ENCODE peak calls at places on chromosomes 4 and X, in eight cellular contexts. One of them, this sample, is unnamed.
A peak's percentile ranks its signal among the peaks of the same experiment; 100 is the strongest.

GRCh38 chrX:63506320-63506719 is 155.2 kb upstream of the SPIN4 start:
- DNase-seq in K562: peak; percentile 4
- DNase-seq in thoracic aorta: no peak
- DNase-seq in kidney: no peak
- DNase-seq in stomach: no peak
- DNase-seq in cardiac muscle cell: peak; percentile 62
- DNase-seq in Panc1: no peak
- DNase-seq in tibial nerve: no peak
- DNase-seq in this sample: no peak

GRCh38 chrX:153946910-153947769 is 2.7 kb upstream of the RENBP start:
- DNase-seq in K562: peak; percentile 64
- DNase-seq in tibial nerve: peak; percentile 31
- DNase-seq in stomach: peak; percentile 82
- DNase-seq in cardiac muscle cell: peak; percentile 82
- DNase-seq in Panc1: no peak
- DNase-seq in thoracic aorta: no peak
- DNase-seq in kidney: no peak
- DNase-seq in this sample: no peak

GRCh38 chr4:13627185-13627605 is 330 bp downstream of the BOD1L1 start:
- DNase-seq in Panc1: no peak
- DNase-seq in stomach: no peak
- DNase-seq in cardiac muscle cell: no peak
- DNase-seq in tibial nerve: no peak
- DNase-seq in K562: no peak
- DNase-seq in thoracic aorta: no peak
- DNase-seq in kidney: peak; percentile 81
- DNase-seq in this sample: peak; percentile 67

GRCh38 chr4:14375816-14376215 is 626.5 kb upstream of the CPEB2 start:
- DNase-seq in thoracic aorta: no peak
- DNase-seq in kidney: no peak
- DNase-seq in stomach: no peak
- DNase-seq in K562: no peak
- DNase-seq in tibial nerve: no peak
- DNase-seq in cardiac muscle cell: peak; percentile 38
- DNase-seq in Panc1: no peak
- DNase-seq in this sample: no peak

GRCh38 chr4:40736910-40737309 is 12.8 kb upstream of the NSUN7 start:
- DNase-seq in thoracic aorta: no peak
- DNase-seq in cardiac muscle cell: peak; percentile 72
- DNase-seq in stomach: no peak
- DNase-seq in Panc1: peak; percentile 25
- DNase-seq in tibial nerve: no peak
- DNase-seq in K562: no peak
- DNase-seq in kidney: no peak
- DNase-seq in this sample: no peak

GRCh38 chrX:122622800-122623199 is 561.3 kb upstream of the GRIA3 start:
- DNase-seq in Panc1: no peak
- DNase-seq in K562: no peak
- DNase-seq in stomach: no peak
- DNase-seq in tibial nerve: no peak
- DNase-seq in cardiac muscle cell: no peak
- DNase-seq in thoracic aorta: no peak
- DNase-seq in kidney: no peak
- DNase-seq in this sample: no peak

GRCh38 chr4:84412062-84412461 is 87.0 kb downstream of the NKX6-1 start:
- DNase-seq in cardiac muscle cell: no peak
- DNase-seq in kidney: no peak
- DNase-seq in stomach: no peak
- DNase-seq in thoracic aorta: no peak
- DNase-seq in Panc1: no peak
- DNase-seq in tibial nerve: no peak
- DNase-seq in K562: no peak
- DNase-seq in this sample: no peak

GRCh38 chrX:112947981-112948380 is 107.3 kb upstream of the AMOT start:
- DNase-seq in K562: no peak
- DNase-seq in tibial nerve: no peak
- DNase-seq in cardiac muscle cell: no peak
- DNase-seq in stomach: no peak
- DNase-seq in kidney: no peak
- DNase-seq in thoracic aorta: no peak
- DNase-seq in Panc1: no peak
- DNase-seq in this sample: no peak

GRCh38 chr4:33107813-33108212 is 2387.6 kb downstream of the PCDH7 start:
- DNase-seq in Panc1: no peak
- DNase-seq in tibial nerve: no peak
- DNase-seq in K562: no peak
- DNase-seq in stomach: no peak
- DNase-seq in thoracic aorta: no peak
- DNase-seq in cardiac muscle cell: no peak
- DNase-seq in kidney: no peak
- DNase-seq in this sample: no peak

GRCh38 chr4:77617203-77617602 is 11.6 kb downstream of the CXCL13 start:
- DNase-seq in Panc1: no peak
- DNase-seq in cardiac muscle cell: peak; percentile 25
- DNase-seq in thoracic aorta: no peak
- DNase-seq in stomach: no peak
- DNase-seq in tibial nerve: no peak
- DNase-seq in K562: no peak
- DNase-seq in kidney: no peak
- DNase-seq in this sample: no peak

GRCh38 chr4:4333265-4333706 is 43.2 kb downstream of the ZBTB49 start:
- DNase-seq in stomach: peak; percentile 49
- DNase-seq in thoracic aorta: no peak
- DNase-seq in cardiac muscle cell: peak; percentile 96
- DNase-seq in tibial nerve: no peak
- DNase-seq in kidney: peak; percentile 84
- DNase-seq in Panc1: no peak
- DNase-seq in K562: no peak
- DNase-seq in this sample: no peak

GRCh38 chr4:97153042-97153441 is 990.2 kb downstream of the STPG2 start:
- DNase-seq in cardiac muscle cell: peak; percentile 27
- DNase-seq in Panc1: no peak
- DNase-seq in kidney: no peak
- DNase-seq in K562: no peak
- DNase-seq in thoracic aorta: no peak
- DNase-seq in stomach: no peak
- DNase-seq in tibial nerve: no peak
- DNase-seq in this sample: no peak

GRCh38 chrX:46636223-46636622 is 62.7 kb downstream of the CHST7 start:
- DNase-seq in thoracic aorta: no peak
- DNase-seq in kidney: no peak
- DNase-seq in Panc1: no peak
- DNase-seq in tibial nerve: no peak
- DNase-seq in cardiac muscle cell: no peak
- DNase-seq in K562: no peak
- DNase-seq in stomach: no peak
- DNase-seq in this sample: no peak

GRCh38 chrX:122475306-122475705 is 708.8 kb upstream of the GRIA3 start:
- DNase-seq in tibial nerve: no peak
- DNase-seq in cardiac muscle cell: no peak
- DNase-seq in thoracic aorta: no peak
- DNase-seq in kidney: no peak
- DNase-seq in stomach: no peak
- DNase-seq in Panc1: no peak
- DNase-seq in K562: no peak
- DNase-seq in this sample: no peak

GRCh38 chr4:185542626-185543336 is 7.5 kb upstream of the PDLIM3 start:
- DNase-seq in cardiac muscle cell: peak; percentile 79
- DNase-seq in kidney: peak; percentile 89
- DNase-seq in stomach: peak; percentile 34
- DNase-seq in tibial nerve: no peak
- DNase-seq in K562: no peak
- DNase-seq in Panc1: no peak
- DNase-seq in thoracic aorta: no peak
- DNase-seq in this sample: no peak

GRCh38 chr4:123652501-123652900 is 255.9 kb downstream of the SPRY1 start:
- DNase-seq in thoracic aorta: no peak
- DNase-seq in tibial nerve: no peak
- DNase-seq in K562: no peak
- DNase-seq in stomach: no peak
- DNase-seq in cardiac muscle cell: peak; percentile 25
- DNase-seq in Panc1: no peak
- DNase-seq in kidney: no peak
- DNase-seq in this sample: no peak

GRCh38 chr4:133147922-133148689 is 988 bp upstream of the PCDH10 start:
- DNase-seq in tibial nerve: no peak
- DNase-seq in Panc1: no peak
- DNase-seq in cardiac muscle cell: peak; percentile 72
- DNase-seq in kidney: peak; percentile 61
- DNase-seq in K562: no peak
- DNase-seq in thoracic aorta: no peak
- DNase-seq in stomach: no peak
- DNase-seq in this sample: peak; percentile 71

GRCh38 chr4:16289872-16290554 is 63.7 kb upstream of the TAPT1 start:
- DNase-seq in thoracic aorta: no peak
- DNase-seq in tibial nerve: peak; percentile 44
- DNase-seq in K562: peak; percentile 12
- DNase-seq in Panc1: peak; percentile 8
- DNase-seq in cardiac muscle cell: peak; percentile 64
- DNase-seq in kidney: no peak
- DNase-seq in stomach: no peak
- DNase-seq in this sample: no peak

GRCh38 chrX:122219735-122220134 is 964.3 kb upstream of the GRIA3 start:
- DNase-seq in tibial nerve: no peak
- DNase-seq in cardiac muscle cell: no peak
- DNase-seq in stomach: no peak
- DNase-seq in K562: no peak
- DNase-seq in kidney: no peak
- DNase-seq in thoracic aorta: no peak
- DNase-seq in Panc1: no peak
- DNase-seq in this sample: no peak

GRCh38 chr4:4248885-4249203 is 821 bp upstream of the TMEM128 start:
- DNase-seq in cardiac muscle cell: no peak
- DNase-seq in thoracic aorta: no peak
- DNase-seq in kidney: no peak
- DNase-seq in Panc1: no peak
- DNase-seq in K562: no peak
- DNase-seq in tibial nerve: no peak
- DNase-seq in stomach: no peak
- DNase-seq in this sample: no peak

GRCh38 chrX:21865436-21865835 is 9.6 kb downstream of the YY2 start:
- DNase-seq in tibial nerve: no peak
- DNase-seq in cardiac muscle cell: no peak
- DNase-seq in kidney: no peak
- DNase-seq in K562: no peak
- DNase-seq in thoracic aorta: no peak
- DNase-seq in Panc1: no peak
- DNase-seq in stomach: no peak
- DNase-seq in this sample: no peak

GRCh38 chr4:76058888-76059426 is 15.6 kb upstream of the ART3 start:
- DNase-seq in tibial nerve: no peak
- DNase-seq in Panc1: no peak
- DNase-seq in thoracic aorta: no peak
- DNase-seq in stomach: no peak
- DNase-seq in kidney: no peak
- DNase-seq in cardiac muscle cell: peak; percentile 24
- DNase-seq in K562: no peak
- DNase-seq in this sample: no peak

GRCh38 chrX:22015144-22015750 is 16.9 kb upstream of the PHEX start:
- DNase-seq in thoracic aorta: no peak
- DNase-seq in cardiac muscle cell: no peak
- DNase-seq in stomach: no peak
- DNase-seq in kidney: no peak
- DNase-seq in Panc1: no peak
- DNase-seq in tibial nerve: no peak
- DNase-seq in K562: no peak
- DNase-seq in this sample: no peak

GRCh38 chrX:65073233-65073632 is 97.0 kb upstream of the ZC4H2 start:
- DNase-seq in cardiac muscle cell: no peak
- DNase-seq in Panc1: no peak
- DNase-seq in K562: no peak
- DNase-seq in kidney: no peak
- DNase-seq in thoracic aorta: no peak
- DNase-seq in tibial nerve: no peak
- DNase-seq in stomach: no peak
- DNase-seq in this sample: no peak

GRCh38 chr4:25347971-25348370 is 29.1 kb upstream of the ANAPC4 start:
- DNase-seq in Panc1: no peak
- DNase-seq in stomach: no peak
- DNase-seq in thoracic aorta: no peak
- DNase-seq in K562: no peak
- DNase-seq in cardiac muscle cell: no peak
- DNase-seq in tibial nerve: no peak
- DNase-seq in kidney: no peak
- DNase-seq in this sample: no peak

GRCh38 chrX:27680726-27681125 is 90.6 kb downstream of the DCAF8L2 start:
- DNase-seq in K562: no peak
- DNase-seq in Panc1: no peak
- DNase-seq in cardiac muscle cell: peak; percentile 33
- DNase-seq in tibial nerve: no peak
- DNase-seq in kidney: no peak
- DNase-seq in thoracic aorta: no peak
- DNase-seq in stomach: no peak
- DNase-seq in this sample: no peak

GRCh38 chr4:56728512-56728911 is 47.4 kb upstream of the HOPX start:
- DNase-seq in K562: no peak
- DNase-seq in kidney: no peak
- DNase-seq in stomach: peak; percentile 34
- DNase-seq in cardiac muscle cell: peak; percentile 97
- DNase-seq in Panc1: no peak
- DNase-seq in thoracic aorta: no peak
- DNase-seq in tibial nerve: peak; percentile 70
- DNase-seq in this sample: peak; percentile 73

GRCh38 chr4:36222702-36223101 is 21.6 kb downstream of the ARAP2 start:
- DNase-seq in kidney: no peak
- DNase-seq in cardiac muscle cell: no peak
- DNase-seq in thoracic aorta: no peak
- DNase-seq in tibial nerve: no peak
- DNase-seq in K562: no peak
- DNase-seq in Panc1: no peak
- DNase-seq in stomach: no peak
- DNase-seq in this sample: no peak
- H3K4me1 ChIP-seq in kidney: no peaks in the 10 kb centered on the region
- H3K4me1 ChIP-seq in cardiac muscle cell: no peaks in the 10 kb centered on the region
- H3K4me1 ChIP-seq in thoracic aorta: no peaks in the 10 kb centered on the region
- H3K4me1 ChIP-seq in tibial nerve: peaks cover 6% of the 10 kb centered on the region
- H3K4me1 ChIP-seq in K562: no peaks in the 10 kb centered on the region
- H3K4me1 ChIP-seq in Panc1: peaks cover 5% of the 10 kb centered on the region
- H3K4me1 ChIP-seq in stomach: peaks cover 4% of the 10 kb centered on the region
- H3K4me1 ChIP-seq in this sample: peaks cover 12% of the 10 kb centered on the region

GRCh38 chrX:40171513-40172168 is 73.9 kb upstream of the BCOR start:
- DNase-seq in tibial nerve: no peak
- DNase-seq in thoracic aorta: no peak
- DNase-seq in stomach: no peak
- DNase-seq in K562: peak; percentile 21
- DNase-seq in Panc1: no peak
- DNase-seq in kidney: peak; percentile 79
- DNase-seq in cardiac muscle cell: peak; percentile 53
- DNase-seq in this sample: peak; percentile 64
- H3K4me3 ChIP-seq in tibial nerve: peak overlapping the region; percentile 28
- H3K4me3 ChIP-seq in thoracic aorta: peak overlapping the region; percentile 78
- H3K4me3 ChIP-seq in stomach: peak overlapping the region; percentile 42
- H3K4me3 ChIP-seq in K562: peak overlapping the region; percentile 48
- H3K4me3 ChIP-seq in Panc1: peak overlapping the region; percentile 41
- H3K4me3 ChIP-seq in kidney: peak overlapping the region; percentile 49
- H3K4me3 ChIP-seq in cardiac muscle cell: peak overlapping the region; percentile 26
- H3K4me3 ChIP-seq in this sample: peak overlapping the region; percentile 51

GRCh38 chr4:48779095-48779997 is 733 bp downstream of the FRYL start:
- DNase-seq in stomach: peak; percentile 71
- DNase-seq in kidney: peak; percentile 92
- DNase-seq in Panc1: no peak
- DNase-seq in thoracic aorta: no peak
- DNase-seq in cardiac muscle cell: peak; percentile 70
- DNase-seq in K562: peak; percentile 54
- DNase-seq in tibial nerve: peak; percentile 10
- DNase-seq in this sample: peak; percentile 84
- H3K4me1 ChIP-seq in stomach: peaks cover 16% of the 10 kb centered on the region
- H3K4me1 ChIP-seq in kidney: peaks cover 20% of the 10 kb centered on the region
- H3K4me1 ChIP-seq in Panc1: peaks cover 25% of the 10 kb centered on the region
- H3K4me1 ChIP-seq in thoracic aorta: peaks cover 48% of the 10 kb centered on the region
- H3K4me1 ChIP-seq in cardiac muscle cell: peaks cover 38% of the 10 kb centered on the region
- H3K4me1 ChIP-seq in K562: peaks cover 20% of the 10 kb centered on the region
- H3K4me1 ChIP-seq in tibial nerve: peaks cover 14% of the 10 kb centered on the region
- H3K4me1 ChIP-seq in this sample: peaks cover 50% of the 10 kb centered on the region

GRCh38 chrX:33205321-33205720 is 6.0 kb downstream of the DMD start:
- DNase-seq in cardiac muscle cell: no peak
- DNase-seq in thoracic aorta: no peak
- DNase-seq in kidney: no peak
- DNase-seq in stomach: no peak
- DNase-seq in tibial nerve: no peak
- DNase-seq in Panc1: no peak
- DNase-seq in K562: no peak
- DNase-seq in this sample: no peak
- H3K4me3 ChIP-seq in cardiac muscle cell: no peak overlapping the region
- H3K4me3 ChIP-seq in thoracic aorta: peak overlapping the region; percentile 72
- H3K4me3 ChIP-seq in kidney: no peak overlapping the region
- H3K4me3 ChIP-seq in stomach: no peak overlapping the region
- H3K4me3 ChIP-seq in tibial nerve: no peak overlapping the region
- H3K4me3 ChIP-seq in Panc1: no peak overlapping the region
- H3K4me3 ChIP-seq in K562: no peak overlapping the region
- H3K4me3 ChIP-seq in this sample: no peak overlapping the region